ENCODE peak calls at places on chromosomes 4 and X, in nine cellular contexts. E, W, V, B, I, S, D, N and Q are unnamed samples.

GRCh38 chr4:1489639-1489995 is 83.4 kb upstream of the NKX1-1 start:
- DNase-seq in B (no peak), W (no peak), S (no peak), V (no peak), N (no peak), I (no peak), D (no peak), E (no peak), Q (no peak)

GRCh38 chrX:12447448-12448154 is 309.3 kb downstream of the FRMPD4 start:
- DNase-seq in D (no peak), V (peak; percentile 80), W (peak; percentile 86), E (peak; percentile 5), N (peak; percentile 67), S (no peak), I (no peak), B (peak; percentile 45), Q (peak; percentile 52)

GRCh38 chr4:142846105-142846728 is at the start of gene INPP4B:
- DNase-seq in I (peak; percentile 54), S (peak; percentile 72), D (peak; percentile 9), V (no peak), B (no peak), N (peak; percentile 48), E (peak; percentile 7), W (peak; percentile 60), Q (no peak)

GRCh38 chr4:20159516-20159915 is 92.2 kb upstream of the SLIT2 start:
- DNase-seq in W (no peak), D (no peak), N (no peak), V (no peak), E (no peak), S (no peak), I (no peak), B (no peak), Q (no peak)

GRCh38 chr4:8419222-8420041 is 21.1 kb downstream of the ACOX3 start:
- DNase-seq in D (no peak), W (peak; percentile 25), B (no peak), S (no peak), N (no peak), V (no peak), I (no peak), E (no peak), Q (peak; percentile 50)

GRCh38 chr4:157172011-157172410 is 48.5 kb upstream of the GRIA2 start:
- DNase-seq in N (peak; percentile 12), D (no peak), W (peak; percentile 26), B (no peak), S (no peak), V (peak; percentile 3), I (no peak), E (no peak), Q (no peak)

GRCh38 chr4:143773998-143774898 is 73.8 kb upstream of the FREM3 start:
- DNase-seq in D (peak; percentile 51), B (peak; percentile 54), E (no peak), S (peak; percentile 54), W (peak; percentile 67), V (peak; percentile 10), I (peak; percentile 9), N (peak; percentile 32), Q (peak; percentile 27)

GRCh38 chr4:174582463-174582862 is 60.2 kb upstream of the HPGD start:
- DNase-seq in W (no peak), E (no peak), I (no peak), N (no peak), B (no peak), D (no peak), V (no peak), S (no peak), Q (no peak)

GRCh38 chrX:139297638-139298037 is 232.9 kb upstream of the F9 start:
- DNase-seq in B (no peak), I (no peak), W (no peak), N (no peak), D (no peak), S (no peak), V (no peak), E (no peak), Q (no peak)

GRCh38 chr4:16150716-16151115 is 66.9 kb upstream of the PROM1 start:
- DNase-seq in I (no peak), B (no peak), N (peak; percentile 30), V (no peak), D (no peak), S (no peak), E (no peak), W (no peak), Q (no peak)

GRCh38 chr4:178165251-178165650 is 723.0 kb upstream of the AGA start:
- DNase-seq in N (no peak), B (no peak), D (no peak), W (no peak), E (peak; percentile 3), V (no peak), S (no peak), I (no peak), Q (no peak)

GRCh38 chrX:46831620-46832327 is 5.1 kb upstream of the RP2 start:
- DNase-seq in E (no peak), I (no peak), V (no peak), S (no peak), D (no peak), B (no peak), N (peak; percentile 45), W (peak; percentile 37), Q (no peak)